ENCODE peak calls at places on chromosomes 3 and 15, in four cellular contexts. One of them, this sample, is unnamed.

GRCh38 chr3:37218206-37218605 is 43.8 kb upstream of the LRRFIP2 start:
- DNase-seq in stimulated activated CD8-positive, alpha-beta memory T cell treated with anti-CD3 and anti-CD28 coated beads, Interleukin-15, amount 100 ng/mL, for 4 hours: no peak
- DNase-seq in ecto neural progenitor cell: no peak
- DNase-seq in RWPE1: no peak
- DNase-seq in this sample: no peak

GRCh38 chr3:51942603-51943450 is 664 bp downstream of the PARP3 start:
- DNase-seq in stimulated activated CD8-positive, alpha-beta memory T cell treated with anti-CD3 and anti-CD28 coated beads, Interleukin-15, amount 100 ng/mL, for 4 hours: peak
- DNase-seq in RWPE1: peak
- DNase-seq in ecto neural progenitor cell: no peak
- DNase-seq in this sample: no peak

GRCh38 chr15:68518785-68519430 is 59.9 kb upstream of the CORO2B start:
- DNase-seq in stimulated activated CD8-positive, alpha-beta memory T cell treated with anti-CD3 and anti-CD28 coated beads, Interleukin-15, amount 100 ng/mL, for 4 hours: no peak
- DNase-seq in RWPE1: no peak
- DNase-seq in ecto neural progenitor cell: peak
- DNase-seq in this sample: no peak

GRCh38 chr15:65305144-65305758 is 774 bp downstream of the RNU5B-1 start:
- DNase-seq in RWPE1: no peak
- DNase-seq in ecto neural progenitor cell: no peak
- DNase-seq in stimulated activated CD8-positive, alpha-beta memory T cell treated with anti-CD3 and anti-CD28 coated beads, Interleukin-15, amount 100 ng/mL, for 4 hours: no peak
- DNase-seq in this sample: no peak

GRCh38 chr15:40072216-40072990 is 33.4 kb upstream of the SRP14 start:
- DNase-seq in ecto neural progenitor cell: no peak
- DNase-seq in stimulated activated CD8-positive, alpha-beta memory T cell treated with anti-CD3 and anti-CD28 coated beads, Interleukin-15, amount 100 ng/mL, for 4 hours: no peak
- DNase-seq in RWPE1: no peak
- DNase-seq in this sample: peak

GRCh38 chr3:141860086-141860669 is 16.3 kb upstream of the ATP1B3 start:
- DNase-seq in ecto neural progenitor cell: no peak
- DNase-seq in stimulated activated CD8-positive, alpha-beta memory T cell treated with anti-CD3 and anti-CD28 coated beads, Interleukin-15, amount 100 ng/mL, for 4 hours: no peak
- DNase-seq in RWPE1: no peak
- DNase-seq in this sample: no peak

GRCh38 chr3:56347219-56347871 is 120.9 kb downstream of the ERC2 start:
- DNase-seq in ecto neural progenitor cell: peak
- DNase-seq in stimulated activated CD8-positive, alpha-beta memory T cell treated with anti-CD3 and anti-CD28 coated beads, Interleukin-15, amount 100 ng/mL, for 4 hours: no peak
- DNase-seq in RWPE1: no peak
- DNase-seq in this sample: peak

GRCh38 chr15:101329309-101329863 is 34.3 kb upstream of the SNRPA1 start:
- DNase-seq in stimulated activated CD8-positive, alpha-beta memory T cell treated with anti-CD3 and anti-CD28 coated beads, Interleukin-15, amount 100 ng/mL, for 4 hours: no peak
- DNase-seq in RWPE1: no peak
- DNase-seq in ecto neural progenitor cell: no peak
- DNase-seq in this sample: no peak

GRCh38 chr3:101902041-101902440 is 52.7 kb downstream of the NFKBIZ start:
- DNase-seq in RWPE1: peak
- DNase-seq in stimulated activated CD8-positive, alpha-beta memory T cell treated with anti-CD3 and anti-CD28 coated beads, Interleukin-15, amount 100 ng/mL, for 4 hours: no peak
- DNase-seq in ecto neural progenitor cell: no peak
- DNase-seq in this sample: peak

This sample was measured in trophoblast cell.